ENCODE peak calls at places on chromosomes 2 and 18, in ten cellular contexts. U is astrocyte of the spinal cord; T is HFF-Myc; W is CD8-positive, alpha-beta T cell; X is AG10803; Y is A549; I is skeletal muscle cell; C is GM12878; N is effector memory CD4-positive, alpha-beta T cell; F is AG04449. K is an unnamed sample.

GRCh38 chr18:45342166-45342565 is 273.1 kb upstream of the SLC14A2 start:
- DNase-seq in Y (no peak), I (no peak), N (no peak), F (no peak), W (no peak), C (no peak), U (no peak), T (no peak), X (no peak), K (no peak)

GRCh38 chr2:2014251-2014761 is 270.0 kb upstream of the PXDN start:
- DNase-seq in Y (no peak), W (no peak), N (no peak), I (peak; percentile 45), F (no peak), X (peak; percentile 13), T (no peak), U (peak; percentile 87), C (no peak), K (peak; percentile 99)

GRCh38 chr2:230852113-230852512 is 12.6 kb upstream of the ITM2C start:
- DNase-seq in I (no peak), X (no peak), U (no peak), C (no peak), T (no peak), N (no peak), W (no peak), F (no peak), Y (no peak), K (no peak)

GRCh38 chr18:12307251-12307736 is 747 bp upstream of the TUBB6 start:
- DNase-seq in U (peak; percentile 78), T (no peak), I (no peak), N (no peak), F (no peak), W (no peak), C (no peak), X (peak; percentile 79), Y (no peak), K (peak; percentile 68)

GRCh38 chr2:65383571-65384488 is 48.6 kb downstream of the SPRED2 start:
- DNase-seq in U (no peak), N (no peak), X (no peak), Y (no peak), C (no peak), F (no peak), W (no peak), T (no peak), I (no peak), K (no peak)

GRCh38 chr2:69305712-69306611 is 81.1 kb downstream of the GFPT1 start:
- DNase-seq in U (peak; percentile 19), T (no peak), I (no peak), W (no peak), N (no peak), C (no peak), F (no peak), X (peak; percentile 54), Y (no peak), K (no peak)

GRCh38 chr18:68840554-68841263 is 42.8 kb downstream of the CCDC102B start:
- DNase-seq in W (no peak), C (no peak), N (no peak), F (peak; percentile 68), Y (peak; percentile 0), T (peak; percentile 88), I (peak; percentile 96), U (peak; percentile 91), X (peak; percentile 87), K (peak; percentile 68)

GRCh38 chr2:224034027-224034426 is 5.1 kb downstream of the SERPINE2 start:
- DNase-seq in X (no peak), F (no peak), N (no peak), I (no peak), C (no peak), U (no peak), T (no peak), Y (no peak), W (no peak), K (no peak)

GRCh38 chr2:157307021-157307420 is 18.6 kb downstream of the ERMN start:
- DNase-seq in F (no peak), C (no peak), Y (no peak), I (no peak), X (peak; percentile 53), W (no peak), N (no peak), U (peak; percentile 30), T (no peak), K (no peak)

GRCh38 chr2:64792310-64792709 is 138.6 kb upstream of the SERTAD2 start:
- DNase-seq in F (no peak), W (no peak), T (no peak), N (no peak), I (no peak), C (no peak), X (no peak), U (no peak), Y (no peak), K (no peak)

GRCh38 chr2:196205891-196206408 is 34.6 kb upstream of the STK17B start:
- DNase-seq in T (no peak), W (no peak), X (peak; percentile 94), Y (no peak), C (no peak), N (no peak), I (peak; percentile 31), U (peak; percentile 12), F (peak; percentile 17), K (peak; percentile 4)

GRCh38 chr2:9251154-9252001 is 44.8 kb downstream of the ASAP2 start:
- DNase-seq in I (peak; percentile 63), F (peak; percentile 37), U (peak; percentile 66), X (peak; percentile 95), C (no peak), W (no peak), Y (peak; percentile 71), N (no peak), T (no peak), K (peak; percentile 91)

GRCh38 chr2:3613524-3613905 is 18.6 kb downstream of the COLEC11 start:
- DNase-seq in T (no peak), N (no peak), X (no peak), F (no peak), W (peak; percentile 13), U (no peak), I (no peak), Y (no peak), C (no peak), K (no peak)

GRCh38 chr18:570256-570655 is 9.9 kb upstream of the CETN1 start:
- DNase-seq in W (no peak), U (no peak), F (no peak), X (no peak), Y (no peak), N (no peak), T (no peak), I (no peak), C (no peak), K (no peak)

GRCh38 chr2:143132360-143132759 is 3.1 kb downstream of the ARHGAP15 start:
- DNase-seq in Y (no peak), U (no peak), C (no peak), T (no peak), X (no peak), W (no peak), I (no peak), N (no peak), F (no peak), K (no peak)

GRCh38 chr18:56977771-56978170 is 169.1 kb upstream of the BOD1L2 start:
- DNase-seq in N (no peak), F (no peak), Y (no peak), W (no peak), T (no peak), U (no peak), X (no peak), C (no peak), I (no peak), K (no peak)

GRCh38 chr2:67840460-67841068 is 222.2 kb downstream of the C1D start:
- DNase-seq in N (no peak), X (peak; percentile 73), C (no peak), T (no peak), W (no peak), I (peak; percentile 31), Y (peak; percentile 46), F (no peak), U (peak; percentile 76), K (peak; percentile 53)

GRCh38 chr2:152475982-152476381 is 141.0 kb downstream of the FMNL2 start:
- DNase-seq in N (no peak), W (no peak), T (no peak), F (no peak), I (no peak), X (peak; percentile 24), Y (no peak), C (no peak), U (no peak), K (peak; percentile 41)

GRCh38 chr18:78727877-78728276 is 251.7 kb upstream of the SALL3 start:
- DNase-seq in T (no peak), C (no peak), X (no peak), N (no peak), W (no peak), I (no peak), Y (no peak), F (no peak), U (no peak), K (no peak)

GRCh38 chr18:6775237-6775636 is 45.7 kb downstream of the ARHGAP28 start:
- DNase-seq in C (no peak), X (no peak), N (no peak), F (no peak), T (no peak), Y (no peak), W (no peak), U (no peak), I (no peak), K (no peak)
- H3K4me3 ChIP-seq in C (no peak overlapping the region), X (no peak overlapping the region), N (no peak overlapping the region), F (no peak overlapping the region), T (no peak overlapping the region), Y (no peak overlapping the region), W (no peak overlapping the region), U (no peak overlapping the region), I (no peak overlapping the region), K (no peak overlapping the region)

GRCh38 chr2:86789687-86790133 is 1.0 kb downstream of the CD8A start:
- DNase-seq in T (no peak), C (no peak), U (no peak), N (no peak), X (no peak), Y (no peak), F (no peak), W (peak; percentile 66), I (no peak), K (no peak)
- H3K4me3 ChIP-seq in T (no peak overlapping the region), C (no peak overlapping the region), U (no peak overlapping the region), N (peak overlapping the region; percentile 25), X (no peak overlapping the region), Y (peak overlapping the region; percentile 31), F (no peak overlapping the region), W (peak overlapping the region; percentile 93), I (no peak overlapping the region), K (no peak overlapping the region)

DNA sequence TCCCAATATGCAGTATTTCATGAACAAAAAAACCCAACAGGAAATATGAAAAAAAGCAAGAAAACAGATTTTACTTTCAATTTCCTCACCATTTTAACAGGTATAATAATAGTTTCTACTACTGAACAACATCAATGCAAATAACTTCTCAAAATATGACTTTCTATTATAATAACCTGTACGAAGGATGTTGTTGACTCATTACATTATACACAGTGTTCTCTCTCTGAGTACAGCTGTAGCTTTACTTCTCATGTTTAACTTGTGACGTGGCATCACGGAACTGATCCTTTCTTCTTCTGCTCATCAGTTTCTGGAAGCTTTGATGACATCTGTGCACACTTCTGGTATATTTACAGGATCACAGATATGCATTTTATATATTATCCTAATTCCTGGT is 40.0 kb downstream of the FAM228A start:
- DNase-seq in U (no peak), C (peak; percentile 48), N (no peak), I (no peak), W (no peak), X (no peak), Y (no peak), F (no peak), T (no peak), K (no peak)
- H3K4me3 ChIP-seq in U (no peak overlapping the region), C (no peak overlapping the region), N (no peak overlapping the region), I (no peak overlapping the region), W (no peak overlapping the region), X (no peak overlapping the region), Y (no peak overlapping the region), F (no peak overlapping the region), T (no peak overlapping the region), K (no peak overlapping the region)

GRCh38 chr2:178403671-178404379 is 47.1 kb downstream of the PRKRA start:
- DNase-seq in W (no peak), F (no peak), Y (no peak), I (no peak), T (no peak), X (peak; percentile 60), U (no peak), N (no peak), C (peak; percentile 43), K (no peak)
- H3K4me3 ChIP-seq in W (no peak overlapping the region), F (no peak overlapping the region), Y (no peak overlapping the region), I (no peak overlapping the region), T (no peak overlapping the region), X (no peak overlapping the region), U (no peak overlapping the region), N (no peak overlapping the region), C (peak overlapping the region; percentile 36), K (no peak overlapping the region)